ENCODE peak calls at places on chromosomes 6 and 20, in four cellular contexts. W is mesendoderm, L is hepatocyte, T is astrocyte of the spinal cord. P is an unnamed sample.
A peak's percentile ranks its signal among the peaks of the same experiment; 100 is the strongest.

GRCh38 chr6:47034421-47034820 is 7.7 kb downstream of the ADGRF1 start:
- DNase-seq in W (no peak), L (no peak), T (peak; percentile 52), P (no peak)

GRCh38 chr6:30441171-30441570 is 48.1 kb upstream of the HLA-E start:
- DNase-seq in W (no peak), L (no peak), T (no peak), P (no peak)

GRCh38 chr20:31475032-31475431 is at the start of the genes DEFB124 and REM1:
- DNase-seq in W (no peak), L (no peak), T (no peak), P (no peak)

GRCh38 chr20:21583486-21584168 is 69.8 kb upstream of the NKX2-2 start:
- DNase-seq in W (no peak), L (no peak), T (no peak), P (no peak)

GRCh38 chr6:82178084-82178758 is 69.3 kb downstream of the IBTK start:
- DNase-seq in W (no peak), L (no peak), T (peak; percentile 57), P (no peak)

GRCh38 chr6:166849762-166850181 is 106.6 kb downstream of the RNASET2 start:
- DNase-seq in W (no peak), L (no peak), T (no peak), P (no peak)

GRCh38 chr20:40714109-40714508 is 25.1 kb upstream of the MAFB start:
- DNase-seq in W (no peak), L (no peak), T (no peak), P (no peak)

GRCh38 chr6:35059606-35060355 is 81.4 kb downstream of the TCP11 start:
- DNase-seq in W (no peak), L (no peak), T (no peak), P (no peak)

GRCh38 chr20:49571553-49571835 is 3.6 kb upstream of the PTGIS start:
- DNase-seq in W (no peak), L (no peak), T (no peak), P (no peak)